ENCODE peak calls at places on chromosomes 4 and X, in eight cellular contexts. M, D, H, B, Q, Z, C and U are unnamed samples.
A peak's percentile ranks its signal among the peaks of the same experiment; 100 is the strongest.

GRCh38 chr4:84451546-84451945 is 47.5 kb downstream of the NKX6-1 start:
- DNase-seq in M (no peak), D (no peak), H (no peak), B (peak; percentile 5), Q (peak; percentile 13), Z (no peak), C (no peak), U (peak; percentile 8)

GRCh38 chr4:175271010-175271630 is 353.0 kb downstream of the ADAM29 start:
- DNase-seq in M (no peak), D (no peak), H (no peak), B (no peak), Q (no peak), Z (no peak), C (no peak), U (no peak)

GRCh38 chr4:86848136-86848535 is 1.0 kb downstream of the SLC10A6 start:
- DNase-seq in M (no peak), D (no peak), H (no peak), B (no peak), Q (no peak), Z (no peak), C (no peak), U (peak; percentile 12)

GRCh38 chr4:153497091-153497531 is 31.0 kb downstream of the TMEM131L start:
- DNase-seq in M (peak; percentile 48), D (no peak), H (no peak), B (no peak), Q (peak; percentile 93), Z (peak; percentile 61), C (no peak), U (no peak)

GRCh38 chrX:120309873-120310730 is 1.2 kb downstream of the TMEM255A start:
- DNase-seq in M (peak; percentile 22), D (no peak), H (no peak), B (peak; percentile 10), Q (no peak), Z (peak; percentile 28), C (no peak), U (no peak)

GRCh38 chr4:158912390-158913175 is 143.8 kb downstream of the FNIP2 start:
- DNase-seq in M (no peak), D (no peak), H (no peak), B (peak; percentile 15), Q (no peak), Z (no peak), C (no peak), U (no peak)

GRCh38 chrX:39869846-39870601 is 227.7 kb downstream of the BCOR start:
- DNase-seq in M (peak; percentile 70), D (no peak), H (no peak), B (no peak), Q (peak; percentile 79), Z (peak; percentile 67), C (peak; percentile 26), U (peak; percentile 58)

GRCh38 chr4:19983072-19983471 is 268.6 kb upstream of the SLIT2 start:
- DNase-seq in M (no peak), D (no peak), H (no peak), B (peak; percentile 33), Q (peak; percentile 98), Z (no peak), C (no peak), U (no peak)

GRCh38 chr4:156976147-156976546 is 4.5 kb upstream of the PDGFC start:
- DNase-seq in M (no peak), D (no peak), H (no peak), B (peak; percentile 58), Q (peak; percentile 70), Z (no peak), C (no peak), U (peak; percentile 84)

GRCh38 chrX:111006119-111006518 is 89.9 kb upstream of the PAK3 start:
- DNase-seq in M (no peak), D (no peak), H (no peak), B (no peak), Q (peak; percentile 15), Z (no peak), C (no peak), U (no peak)

GRCh38 chr4:183074288-183074990 is 24.6 kb upstream of the WWC2 start:
- DNase-seq in M (no peak), D (no peak), H (no peak), B (peak; percentile 60), Q (no peak), Z (no peak), C (no peak), U (no peak)

GRCh38 chrX:22329783-22330182 is 57.1 kb downstream of the CBLL2 start:
- DNase-seq in M (no peak), D (no peak), H (no peak), B (no peak), Q (no peak), Z (no peak), C (no peak), U (no peak)

GRCh38 chr4:177740563-177740962 is 298.3 kb upstream of the AGA start:
- DNase-seq in M (no peak), D (no peak), H (no peak), B (no peak), Q (peak; percentile 18), Z (no peak), C (no peak), U (no peak)

GRCh38 chr4:164876680-164877324 is at the start of gene APELA:
- DNase-seq in M (no peak), D (no peak), H (no peak), B (no peak), Q (no peak), Z (no peak), C (no peak), U (peak; percentile 46)

GRCh38 chrX:14043209-14043608 is 13.5 kb upstream of the GEMIN8 start:
- DNase-seq in M (no peak), D (no peak), H (no peak), B (no peak), Q (no peak), Z (no peak), C (no peak), U (no peak)

GRCh38 chrX:2693526-2694002 is 2.5 kb downstream of the CD99 start:
- DNase-seq in M (no peak), D (no peak), H (no peak), B (no peak), Q (no peak), Z (no peak), C (no peak), U (no peak)

GRCh38 chrX:136304493-136304892 is 3.7 kb downstream of the ADGRG4 start:
- DNase-seq in M (no peak), D (no peak), H (no peak), B (no peak), Q (no peak), Z (no peak), C (no peak), U (no peak)

GRCh38 chrX:37993857-37994619 is 12.3 kb upstream of the SYTL5 start:
- DNase-seq in M (no peak), D (peak; percentile 3), H (peak; percentile 42), B (no peak), Q (peak; percentile 55), Z (no peak), C (peak; percentile 92), U (no peak)

GRCh38 chrX:40086569-40087335 is 11.0 kb downstream of the BCOR start:
- DNase-seq in M (no peak), D (no peak), H (no peak), B (no peak), Q (no peak), Z (no peak), C (no peak), U (no peak)